ENCODE peak calls at places on chromosomes 12 and 14, in four cellular contexts. K is AG10803, H is adrenal gland, N is right atrium auricular region. S is an unnamed sample.

GRCh38 chr14:77323571-77323970 is 2.7 kb downstream of the GSTZ1 start:
- DNase-seq in K (no peak), H (no peak), N (no peak), S (no peak)

GRCh38 chr12:62164036-62164435 is 96.2 kb upstream of the USP15 start:
- DNase-seq in K (peak; percentile 43), H (no peak), N (no peak), S (no peak)

GRCh38 chr14:53969326-53969725 is 12.7 kb upstream of the BMP4 start:
- DNase-seq in K (no peak), H (no peak), N (no peak), S (no peak)

GRCh38 chr14:101075025-101075800 is 171.7 kb upstream of the RTL1 start:
- DNase-seq in K (no peak), H (peak; percentile 59), N (peak; percentile 53), S (peak; percentile 15)

GRCh38 chr12:62934799-62935674 is at the start of gene PPM1H:
- DNase-seq in K (peak; percentile 16), H (peak; percentile 69), N (peak; percentile 65), S (peak; percentile 90)

GRCh38 chr14:81286574-81287370 is 66.0 kb upstream of the GTF2A1 start:
- DNase-seq in K (no peak), H (no peak), N (no peak), S (no peak)

GRCh38 chr12:71719647-71720370 is 33.9 kb downstream of the TMEM19 start:
- DNase-seq in K (no peak), H (no peak), N (no peak), S (no peak)

GRCh38 chr14:53144244-53144643 is 8.9 kb downstream of the DDHD1 start:
- DNase-seq in K (no peak), H (no peak), N (no peak), S (no peak)

GRCh38 chr14:20789230-20789813 is 8.3 kb downstream of the RNASE6 start:
- DNase-seq in K (no peak), H (no peak), N (no peak), S (no peak)

DNA sequence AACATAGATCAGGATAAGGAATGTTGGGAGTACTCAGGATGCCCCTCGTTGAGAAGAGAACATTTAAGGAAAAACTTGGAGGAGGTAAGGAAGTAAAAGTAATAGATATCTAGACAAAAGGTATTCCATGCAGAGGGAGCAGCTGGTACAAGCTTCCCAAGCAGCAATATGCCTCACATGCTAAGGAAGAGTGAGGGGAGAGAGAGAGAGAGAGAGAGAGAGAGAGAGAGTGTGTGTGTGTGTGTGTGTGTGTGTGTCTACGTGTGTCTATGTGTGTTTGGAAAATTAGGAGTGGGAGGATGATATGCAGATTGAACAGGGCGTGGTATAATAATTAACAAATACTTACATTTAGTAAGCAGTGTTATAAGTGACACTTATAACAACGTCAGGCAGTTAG is 9.2 kb upstream of the PARP11 start:
- DNase-seq in K (no peak), H (no peak), N (no peak), S (no peak)
- TF ChIP-seq CTCF in K (no peak), H (no peak), N (no peak), S (no peak)

GRCh38 chr12:65881965-65882413 is 57.7 kb downstream of the HMGA2 start:
- DNase-seq in K (peak; percentile 80), H (peak; percentile 70), N (peak; percentile 88), S (peak; percentile 75)
- TF ChIP-seq CTCF in K (peak; percentile 47), H (peak; percentile 15), N (no peak), S (peak; percentile 10)

DNA sequence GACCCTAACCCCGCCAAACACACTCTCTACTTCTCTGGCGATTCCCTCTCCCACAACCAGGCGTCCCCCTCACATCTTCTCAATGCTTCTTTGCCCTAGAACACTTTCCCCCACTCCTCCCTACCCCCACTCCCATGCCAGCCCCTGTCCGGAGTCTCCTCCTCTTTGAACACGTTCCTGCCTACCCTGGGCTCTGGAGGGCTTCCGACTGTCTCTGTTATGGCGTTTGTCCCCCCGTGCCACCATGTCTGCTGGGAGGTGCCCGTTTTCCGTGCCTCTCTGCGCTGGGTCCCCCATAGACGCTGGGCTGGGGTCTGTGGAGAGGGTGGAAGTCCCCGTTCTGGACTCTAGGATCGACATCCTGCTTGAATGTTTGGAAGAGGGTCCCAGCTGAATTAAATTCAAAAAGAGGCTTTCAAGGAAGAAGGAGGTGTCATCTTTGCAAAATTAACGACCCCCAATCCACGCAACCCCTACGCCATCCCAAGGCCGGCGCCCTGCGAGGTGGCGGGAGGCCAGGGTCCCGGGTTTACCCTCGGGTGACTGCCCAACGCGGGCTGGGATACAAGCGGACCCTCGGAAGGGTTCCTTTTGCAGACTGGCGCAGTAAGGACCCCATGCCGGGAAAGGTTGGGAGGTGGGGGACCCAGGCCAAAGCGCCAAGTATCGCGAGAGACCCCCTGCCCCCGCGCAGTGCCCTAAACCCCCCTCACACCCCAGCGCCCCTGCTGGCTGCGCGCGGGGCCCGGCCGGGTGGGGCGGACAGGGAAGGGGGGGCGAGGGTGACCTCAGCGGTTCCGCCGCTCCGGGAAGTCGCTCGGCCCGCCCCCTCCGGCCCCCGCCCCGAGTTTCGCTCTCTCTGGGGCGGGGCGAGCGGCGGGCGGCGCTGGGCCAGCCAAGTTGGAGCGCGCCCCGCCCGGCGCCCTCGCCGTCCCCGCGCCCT is 973 bp upstream of the ZBTB42 start:
- DNase-seq in K (peak; percentile 71), H (peak; percentile 85), N (peak; percentile 81), S (peak; percentile 90)
- TF ChIP-seq CTCF in K (peak; percentile 31), H (peak; percentile 34), N (peak; percentile 32), S (peak; percentile 15)

GRCh38 chr14:73223049-73223448 is 14.3 kb upstream of the PAPLN start:
- DNase-seq in K (peak; percentile 76), H (no peak), N (no peak), S (no peak)
- TF ChIP-seq CTCF in K (no peak), H (no peak), N (no peak), S (no peak)

DNA sequence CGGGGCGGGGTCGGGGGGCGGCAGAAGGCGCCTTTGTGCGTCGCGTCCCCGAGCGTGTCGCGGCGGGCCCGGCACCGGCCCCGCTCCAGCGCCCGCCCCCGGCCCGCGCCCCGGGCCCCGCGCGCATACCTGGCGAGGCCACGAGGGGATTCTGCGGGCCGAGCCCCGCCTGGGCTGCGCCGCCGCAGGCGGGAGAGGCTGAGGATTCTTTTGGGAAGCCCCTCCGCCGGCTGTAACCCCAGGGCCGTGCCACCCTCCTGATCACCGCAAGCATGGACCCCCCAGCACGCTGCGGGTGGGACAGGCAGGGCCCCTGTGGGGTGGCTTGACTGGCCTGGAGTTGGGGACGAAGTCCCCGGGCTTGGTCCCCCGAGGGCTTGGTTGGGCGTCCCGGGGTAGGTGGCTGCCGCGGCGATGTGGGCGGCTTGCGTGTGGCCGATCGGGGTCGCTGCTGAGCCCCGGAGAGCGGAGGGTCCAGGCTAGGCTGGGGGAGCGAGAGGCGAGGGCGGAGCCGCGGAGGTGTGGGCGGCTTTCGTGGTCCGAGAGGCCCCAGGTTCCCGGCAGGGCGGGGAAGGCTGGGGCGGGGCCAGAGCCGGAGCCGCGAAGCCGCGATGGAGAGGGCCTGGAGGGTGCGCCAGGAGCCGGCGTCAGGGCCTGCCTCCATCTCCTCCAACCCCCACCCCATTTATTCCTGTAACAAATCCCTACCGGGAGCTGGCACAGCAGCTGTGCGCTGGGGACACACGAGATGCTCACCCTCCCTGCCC is 28.4 kb upstream of the GPR132 start:
- DNase-seq in K (peak; percentile 65), H (no peak), N (no peak), S (peak; percentile 83)
- TF ChIP-seq CTCF in K (peak; percentile 37), H (no peak), N (peak; percentile 28), S (no peak)

GRCh38 chr12:31728917-31729640 is at the start of gene AMN1:
- DNase-seq in K (peak; percentile 99), H (peak; percentile 100), N (peak; percentile 99), S (peak; percentile 100)
- TF ChIP-seq CTCF in K (no peak), H (peak; percentile 23), N (no peak), S (peak; percentile 10)

DNA sequence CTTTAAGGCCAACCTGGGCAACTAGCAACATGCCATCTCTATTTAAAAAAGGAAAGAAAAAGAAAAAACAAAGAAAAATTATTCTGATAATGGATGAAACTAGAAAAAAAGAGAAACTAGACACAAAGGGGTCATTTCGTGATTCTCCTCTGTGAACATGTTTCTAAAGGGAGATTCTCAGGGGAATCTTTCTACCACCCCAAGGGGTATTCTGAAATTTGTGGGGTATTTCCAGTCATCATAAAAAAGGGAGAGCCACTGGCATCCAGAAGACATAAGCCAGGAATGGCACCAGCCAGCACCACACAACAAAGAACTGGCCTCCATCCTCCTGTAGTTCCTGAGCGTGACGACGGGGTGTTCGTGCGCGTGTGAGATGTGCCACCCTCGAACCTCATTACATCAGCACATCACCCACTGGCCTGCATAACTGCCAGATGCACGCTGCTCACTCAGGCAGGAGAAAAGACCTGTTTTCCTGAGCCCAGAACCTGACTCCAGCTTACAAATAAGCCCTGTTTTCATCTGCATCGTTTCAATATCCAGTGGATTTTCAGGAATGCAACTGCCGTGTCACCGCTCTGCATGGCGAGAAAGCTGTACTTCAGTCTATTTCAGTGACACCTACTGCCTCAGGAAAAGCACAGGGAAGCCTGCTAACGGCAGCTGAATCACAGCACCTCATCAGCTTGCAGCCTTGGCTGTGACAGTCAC is 23.9 kb downstream of the STX2 start:
- DNase-seq in K (no peak), H (peak; percentile 81), N (no peak), S (no peak)
- TF ChIP-seq CTCF in K (no peak), H (no peak), N (no peak), S (no peak)

GRCh38 chr12:65673732-65674131 is 150.6 kb upstream of the HMGA2 start:
- DNase-seq in K (peak; percentile 42), H (no peak), N (no peak), S (no peak)
- TF ChIP-seq CTCF in K (peak; percentile 39), H (no peak), N (no peak), S (no peak)

DNA sequence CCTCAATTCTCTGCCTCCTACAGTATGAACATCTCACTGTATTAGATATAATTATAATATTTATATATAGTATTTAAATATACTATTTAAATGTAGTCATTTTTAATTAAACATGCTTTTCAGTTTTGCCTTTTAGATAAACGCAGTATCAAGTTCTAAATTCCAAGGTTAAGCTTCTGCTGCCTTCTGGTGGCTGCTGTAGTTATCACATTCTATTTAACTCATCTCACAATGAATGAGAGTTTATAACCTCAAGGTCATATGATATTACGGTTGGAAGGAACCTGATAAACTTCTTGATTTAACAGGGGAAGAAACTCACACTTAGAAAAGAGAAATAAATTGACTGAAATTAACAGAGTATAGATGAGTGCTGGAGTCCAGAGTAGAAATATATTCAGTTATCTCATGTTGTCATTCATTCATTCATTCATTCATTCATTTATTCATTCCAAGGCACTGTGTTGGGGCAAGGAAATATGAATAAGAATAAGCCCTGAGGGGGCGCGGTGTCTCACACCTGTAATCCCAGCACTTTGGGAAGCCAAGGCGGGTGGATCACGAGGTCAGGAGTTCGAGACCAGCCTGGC is 31.9 kb downstream of the GUCY2C start:
- DNase-seq in K (peak; percentile 33), H (peak; percentile 57), N (no peak), S (peak; percentile 30)
- TF ChIP-seq CTCF in K (peak; percentile 73), H (peak; percentile 72), N (peak; percentile 27), S (peak; percentile 65)